ENCODE peak calls at places on chromosomes 13 and 19, in eight cellular contexts. U is NB4, T is epithelial cell of esophagus, E is astrocyte, C is type B pancreatic cell, G is lower leg skin, F is fibroblast of pulmonary artery, W is omental fat pad. I is an unnamed sample.

GRCh38 chr19:19758164-19758563 is 25.3 kb upstream of the ZNF14 start:
- DNase-seq in T (no peak), U (no peak), C (no peak), G (no peak), E (no peak), F (no peak), W (no peak), I (no peak)

GRCh38 chr13:95833126-95833525 is 156.2 kb downstream of the DNAJC3 start:
- DNase-seq in G (no peak), C (no peak), F (no peak), E (no peak), W (no peak), T (peak), U (no peak), I (no peak)

GRCh38 chr13:50283017-50283416 is 267.8 kb downstream of the KCNRG start:
- DNase-seq in E (no peak), W (no peak), T (no peak), F (no peak), G (no peak), U (no peak), C (no peak), I (no peak)

GRCh38 chr19:2561895-2562294 is 86.0 kb downstream of the GADD45B start:
- DNase-seq in E (no peak), U (peak), F (no peak), C (no peak), G (no peak), W (no peak), T (peak), I (no peak)

GRCh38 chr13:97238432-97238831 is 16.3 kb downstream of the MBNL2 start:
- DNase-seq in W (no peak), T (no peak), F (no peak), U (no peak), C (no peak), E (no peak), G (no peak), I (no peak)

GRCh38 chr19:1455002-1455335 is 5.0 kb downstream of the APC2 start:
- DNase-seq in W (no peak), U (no peak), E (no peak), G (no peak), F (no peak), T (peak), C (no peak), I (no peak)

GRCh38 chr19:23305555-23305954 is 55.4 kb upstream of the ZNF724 start:
- DNase-seq in T (no peak), C (no peak), E (no peak), F (no peak), U (peak), W (no peak), G (no peak), I (no peak)

GRCh38 chr13:35649162-35649561 is 172.7 kb upstream of the MAB21L1 start:
- DNase-seq in C (no peak), T (peak), E (no peak), U (peak), G (no peak), W (no peak), F (peak), I (no peak)

GRCh38 chr13:103948477-103948876 is 882.3 kb upstream of the SLC10A2 start:
- DNase-seq in T (no peak), E (peak), W (no peak), C (no peak), U (no peak), F (peak), G (no peak), I (no peak)

GRCh38 chr13:48038763-48039162 is 1.2 kb downstream of the NUDT15 start:
- DNase-seq in G (no peak), C (no peak), F (no peak), U (peak), E (no peak), T (peak), W (no peak), I (no peak)

GRCh38 chr13:50526771-50527567 is 316.5 kb downstream of the DLEU7 start:
- DNase-seq in C (no peak), F (no peak), W (no peak), T (no peak), G (no peak), U (no peak), E (no peak), I (no peak)

GRCh38 chr13:19618925-19619324 is 14.5 kb upstream of the MPHOSPH8 start:
- DNase-seq in G (no peak), T (peak), E (no peak), F (peak), C (no peak), U (peak), W (no peak), I (no peak)
- TF ChIP-seq CTCF in G (no peak), T (peak), E (peak), F (peak), C (peak), U (peak), W (no peak), I (peak)

DNA sequence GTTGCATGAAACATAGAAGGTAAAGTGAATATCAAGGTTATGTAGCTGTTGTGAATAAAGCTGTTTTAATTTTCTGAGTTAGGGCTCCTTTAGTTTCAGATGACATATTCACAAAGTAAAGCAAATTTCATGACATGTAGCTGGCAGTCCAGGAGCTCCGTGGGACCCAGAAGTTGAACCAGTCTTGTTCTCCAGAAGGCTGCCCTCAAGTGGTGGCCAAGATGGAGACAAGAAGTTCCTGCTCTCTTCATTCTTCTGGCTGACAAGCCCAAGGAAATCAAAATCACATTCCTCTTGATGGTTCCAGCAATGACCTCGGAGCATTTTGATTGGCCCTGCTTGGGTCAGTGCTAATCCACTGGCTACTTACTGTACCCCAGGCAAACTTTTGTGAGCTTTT is 128.7 kb downstream of the LIG4 start:
- DNase-seq in F (peak), U (peak), T (peak), G (no peak), C (no peak), E (no peak), W (no peak), I (no peak)
- TF ChIP-seq CTCF in F (peak), U (peak), T (peak), G (no peak), C (peak), E (no peak), W (no peak), I (peak)

DNA sequence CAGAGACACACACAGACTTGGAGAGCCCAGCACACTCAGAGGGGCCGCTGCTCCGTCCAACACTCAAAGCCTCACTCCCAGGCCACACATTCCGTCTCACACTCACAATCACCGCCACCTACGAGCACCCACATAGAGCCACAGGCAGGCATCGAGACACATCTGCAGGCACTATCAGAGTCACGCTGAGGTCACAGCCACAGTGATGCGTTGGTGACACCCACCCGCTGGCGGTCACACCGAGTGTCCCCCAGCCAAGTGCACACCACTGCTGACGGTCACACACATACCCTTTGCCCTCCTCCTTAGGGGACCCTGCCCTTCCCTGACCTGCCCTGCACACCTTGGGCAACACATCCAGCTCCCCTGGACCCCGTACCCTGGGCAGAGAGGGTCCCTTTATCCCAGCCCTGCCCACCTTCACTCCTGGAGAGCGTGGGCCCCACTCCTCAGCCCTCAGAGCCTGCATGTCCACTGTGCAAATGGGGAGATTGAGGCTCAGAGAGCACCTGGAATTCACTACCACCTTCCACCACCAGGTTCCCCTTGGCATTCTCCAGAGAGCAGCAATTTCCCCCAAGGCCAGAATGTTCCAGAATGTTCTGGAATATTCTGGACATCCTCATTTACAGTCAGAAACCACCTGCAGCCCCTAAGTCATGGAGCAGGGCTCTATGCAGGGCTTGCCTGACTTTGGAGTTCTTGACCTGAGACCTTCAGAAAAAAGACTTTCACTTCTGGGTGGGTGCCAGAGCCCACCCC is 5.4 kb downstream of the FUT5 start:
- DNase-seq in T (no peak), F (no peak), G (no peak), W (no peak), E (no peak), U (no peak), C (no peak), I (no peak)
- TF ChIP-seq CTCF in T (peak), F (peak), G (no peak), W (no peak), E (peak), U (no peak), C (peak), I (no peak)

GRCh38 chr13:28530729-28531194 is 35.8 kb upstream of the FLT1 start:
- DNase-seq in U (peak), C (no peak), E (no peak), F (peak), W (no peak), T (no peak), G (no peak), I (no peak)

GRCh38 chr13:28527629-28528028 is 32.7 kb upstream of the FLT1 start:
- DNase-seq in U (peak), E (no peak), G (no peak), W (no peak), T (no peak), C (no peak), F (no peak), I (no peak)

GRCh38 chr13:28529836-28530235 is 34.9 kb upstream of the FLT1 start:
- DNase-seq in E (no peak), G (no peak), W (no peak), T (no peak), C (no peak), U (peak), F (no peak), I (no peak)

GRCh38 chr13:28528388-28528787 is 33.5 kb upstream of the FLT1 start:
- DNase-seq in C (no peak), G (no peak), E (no peak), F (no peak), T (no peak), U (no peak), W (no peak), I (no peak)

GRCh38 chr13:28528848-28529247 is 33.9 kb upstream of the FLT1 start:
- DNase-seq in G (no peak), W (no peak), E (no peak), U (no peak), F (no peak), C (no peak), T (no peak), I (no peak)
- TF ChIP-seq CTCF in G (no peak), W (no peak), E (no peak), U (no peak), F (no peak), C (no peak), T (peak), I (no peak)

DNA sequence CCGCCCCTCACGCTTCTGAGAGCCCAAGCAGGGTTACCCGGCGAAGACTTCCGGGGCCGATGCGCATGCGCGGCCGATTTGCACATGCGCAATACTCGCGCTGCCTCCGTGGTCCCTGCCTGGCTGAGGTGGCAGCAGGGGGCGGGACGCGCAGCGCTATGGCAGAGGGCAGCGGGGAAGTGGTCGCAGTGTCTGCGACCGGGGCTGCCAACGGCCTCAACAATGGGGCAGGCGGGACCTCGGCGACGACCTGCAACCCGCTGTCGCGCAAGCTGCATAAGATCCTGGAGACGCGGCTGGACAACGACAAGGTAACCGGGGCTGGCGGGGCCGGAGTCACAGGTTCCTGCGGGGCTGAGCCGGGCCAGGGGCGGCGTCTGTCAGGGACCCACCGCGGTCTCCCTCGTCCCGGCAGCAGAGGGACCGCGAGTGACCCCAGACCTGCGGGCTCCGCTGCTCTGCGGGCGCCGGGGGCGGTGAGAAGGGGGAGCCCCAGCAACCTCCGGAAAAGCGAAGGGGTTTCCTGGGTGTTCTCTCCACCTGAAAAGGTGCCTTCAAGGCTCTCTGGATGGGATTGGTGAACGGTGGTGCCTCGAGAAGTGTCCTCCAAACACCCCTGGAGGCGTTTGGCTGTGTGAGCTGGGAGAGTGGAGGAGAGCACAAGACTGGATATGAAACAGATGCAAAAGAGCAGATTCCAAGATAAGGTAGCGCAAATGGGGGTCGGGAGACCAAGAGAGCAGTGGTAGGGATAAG is at the start of gene COG6:
- DNase-seq in T (peak), F (peak), C (peak), E (peak), W (peak), G (peak), U (peak), I (peak)
- TF ChIP-seq CTCF in T (no peak), F (no peak), C (peak), E (no peak), W (no peak), G (no peak), U (no peak), I (no peak)

GRCh38 chr19:40807147-40808020 is 8.4 kb downstream of the EGLN2 start:
- DNase-seq in U (no peak), E (no peak), T (peak), G (no peak), F (no peak), W (no peak), C (no peak), I (no peak)
- TF ChIP-seq CTCF in U (no peak), E (no peak), T (peak), G (no peak), F (peak), W (no peak), C (peak), I (peak)

DNA sequence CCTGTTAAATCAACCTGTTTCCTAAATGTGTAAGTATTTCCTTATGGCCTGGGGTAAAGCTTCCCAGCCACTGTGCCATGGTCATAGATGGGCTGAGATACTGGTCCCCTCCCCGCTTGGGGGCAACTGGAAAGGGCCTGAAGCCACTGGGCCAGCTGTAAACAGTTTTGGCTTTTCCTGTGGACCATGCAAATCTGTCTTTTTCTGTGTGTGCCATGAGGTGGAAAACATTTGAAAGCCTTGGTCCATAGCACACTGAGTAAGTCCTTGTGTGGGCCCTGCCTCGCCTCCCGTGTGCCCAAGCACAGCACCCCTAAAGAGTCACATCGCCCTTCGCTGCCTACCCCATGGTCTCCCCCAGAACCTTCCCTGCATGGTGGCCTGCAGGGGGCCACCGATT is 52.3 kb upstream of the GPR183 start:
- DNase-seq in E (no peak), W (no peak), G (peak), T (no peak), F (no peak), C (no peak), U (no peak), I (no peak)
- TF ChIP-seq CTCF in E (no peak), W (no peak), G (no peak), T (no peak), F (no peak), C (no peak), U (no peak), I (no peak)